ENCODE peak calls at places on chromosomes 12 and 14, in six cellular contexts. One of them, this sample, is unnamed.

GRCh38 chr14:37469650-37470049 is 125.4 kb downstream of the FOXA1 start:
- DNase-seq in mesenteric fat pad: no peak
- DNase-seq in A673: no peak
- DNase-seq in activated CD4-positive, alpha-beta T cell treated with anti-CD3 and anti-CD28 coated beads, Interleukin-2, amount 50 U/mL, for 4 hours: no peak
- DNase-seq in ACHN: no peak
- DNase-seq in non-pigmented ciliary epithelial cell: no peak
- DNase-seq in this sample: no peak

GRCh38 chr12:88245905-88246304 is 103.8 kb downstream of the TMTC3 start:
- DNase-seq in ACHN: no peak
- DNase-seq in non-pigmented ciliary epithelial cell: no peak
- DNase-seq in activated CD4-positive, alpha-beta T cell treated with anti-CD3 and anti-CD28 coated beads, Interleukin-2, amount 50 U/mL, for 4 hours: no peak
- DNase-seq in A673: no peak
- DNase-seq in mesenteric fat pad: no peak
- DNase-seq in this sample: no peak

GRCh38 chr14:100737526-100737925 is 10.8 kb downstream of the DLK1 start:
- DNase-seq in activated CD4-positive, alpha-beta T cell treated with anti-CD3 and anti-CD28 coated beads, Interleukin-2, amount 50 U/mL, for 4 hours: no peak
- DNase-seq in ACHN: no peak
- DNase-seq in non-pigmented ciliary epithelial cell: no peak
- DNase-seq in mesenteric fat pad: peak; percentile 88
- DNase-seq in A673: no peak
- DNase-seq in this sample: no peak

GRCh38 chr14:85254718-85255117 is 275.2 kb upstream of the FLRT2 start:
- DNase-seq in non-pigmented ciliary epithelial cell: no peak
- DNase-seq in ACHN: no peak
- DNase-seq in mesenteric fat pad: no peak
- DNase-seq in A673: peak; percentile 42
- DNase-seq in activated CD4-positive, alpha-beta T cell treated with anti-CD3 and anti-CD28 coated beads, Interleukin-2, amount 50 U/mL, for 4 hours: no peak
- DNase-seq in this sample: no peak

GRCh38 chr14:45015133-45015532 is 53.1 kb downstream of the TOGARAM1 start:
- DNase-seq in A673: no peak
- DNase-seq in non-pigmented ciliary epithelial cell: no peak
- DNase-seq in mesenteric fat pad: no peak
- DNase-seq in activated CD4-positive, alpha-beta T cell treated with anti-CD3 and anti-CD28 coated beads, Interleukin-2, amount 50 U/mL, for 4 hours: no peak
- DNase-seq in ACHN: no peak
- DNase-seq in this sample: no peak

GRCh38 chr12:8609061-8609570 is 3.5 kb downstream of the AICDA start:
- DNase-seq in A673: peak; percentile 58
- DNase-seq in non-pigmented ciliary epithelial cell: peak; percentile 23
- DNase-seq in activated CD4-positive, alpha-beta T cell treated with anti-CD3 and anti-CD28 coated beads, Interleukin-2, amount 50 U/mL, for 4 hours: no peak
- DNase-seq in ACHN: peak; percentile 70
- DNase-seq in mesenteric fat pad: no peak
- DNase-seq in this sample: peak; percentile 35

GRCh38 chr14:55122441-55122986 is 6.5 kb upstream of the LGALS3 start:
- DNase-seq in activated CD4-positive, alpha-beta T cell treated with anti-CD3 and anti-CD28 coated beads, Interleukin-2, amount 50 U/mL, for 4 hours: no peak
- DNase-seq in mesenteric fat pad: no peak
- DNase-seq in ACHN: no peak
- DNase-seq in A673: no peak
- DNase-seq in non-pigmented ciliary epithelial cell: no peak
- DNase-seq in this sample: no peak

GRCh38 chr12:21523148-21523547 is 2.9 kb upstream of the SPX start:
- DNase-seq in A673: no peak
- DNase-seq in non-pigmented ciliary epithelial cell: no peak
- DNase-seq in mesenteric fat pad: no peak
- DNase-seq in ACHN: no peak
- DNase-seq in activated CD4-positive, alpha-beta T cell treated with anti-CD3 and anti-CD28 coated beads, Interleukin-2, amount 50 U/mL, for 4 hours: no peak
- DNase-seq in this sample: no peak

GRCh38 chr12:53495903-53496751 is 3.1 kb downstream of the MAP3K12 start:
- DNase-seq in A673: no peak
- DNase-seq in mesenteric fat pad: peak; percentile 62
- DNase-seq in non-pigmented ciliary epithelial cell: no peak
- DNase-seq in activated CD4-positive, alpha-beta T cell treated with anti-CD3 and anti-CD28 coated beads, Interleukin-2, amount 50 U/mL, for 4 hours: no peak
- DNase-seq in ACHN: peak; percentile 95
- DNase-seq in this sample: no peak

GRCh38 chr14:34461334-34462131 is 507 bp downstream of the SPTSSA start:
- DNase-seq in non-pigmented ciliary epithelial cell: no peak
- DNase-seq in mesenteric fat pad: no peak
- DNase-seq in A673: peak; percentile 49
- DNase-seq in ACHN: peak; percentile 52
- DNase-seq in activated CD4-positive, alpha-beta T cell treated with anti-CD3 and anti-CD28 coated beads, Interleukin-2, amount 50 U/mL, for 4 hours: peak; percentile 3
- DNase-seq in this sample: peak; percentile 34

GRCh38 chr12:116474899-116475298 is 84.3 kb upstream of the MAP1LC3B2 start:
- DNase-seq in activated CD4-positive, alpha-beta T cell treated with anti-CD3 and anti-CD28 coated beads, Interleukin-2, amount 50 U/mL, for 4 hours: no peak
- DNase-seq in non-pigmented ciliary epithelial cell: no peak
- DNase-seq in A673: no peak
- DNase-seq in mesenteric fat pad: no peak
- DNase-seq in ACHN: no peak
- DNase-seq in this sample: no peak

GRCh38 chr14:75877292-75877691 is 104.5 kb downstream of the TGFB3 start:
- DNase-seq in non-pigmented ciliary epithelial cell: peak; percentile 82
- DNase-seq in mesenteric fat pad: no peak
- DNase-seq in activated CD4-positive, alpha-beta T cell treated with anti-CD3 and anti-CD28 coated beads, Interleukin-2, amount 50 U/mL, for 4 hours: no peak
- DNase-seq in A673: no peak
- DNase-seq in ACHN: no peak
- DNase-seq in this sample: no peak

GRCh38 chr12:12466157-12466556 is 96.5 kb downstream of the DUSP16 start:
- DNase-seq in A673: no peak
- DNase-seq in ACHN: no peak
- DNase-seq in non-pigmented ciliary epithelial cell: no peak
- DNase-seq in mesenteric fat pad: no peak
- DNase-seq in activated CD4-positive, alpha-beta T cell treated with anti-CD3 and anti-CD28 coated beads, Interleukin-2, amount 50 U/mL, for 4 hours: peak; percentile 56
- DNase-seq in this sample: no peak

GRCh38 chr12:88227871-88228270 is 85.8 kb downstream of the TMTC3 start:
- DNase-seq in A673: no peak
- DNase-seq in activated CD4-positive, alpha-beta T cell treated with anti-CD3 and anti-CD28 coated beads, Interleukin-2, amount 50 U/mL, for 4 hours: no peak
- DNase-seq in non-pigmented ciliary epithelial cell: no peak
- DNase-seq in ACHN: no peak
- DNase-seq in mesenteric fat pad: no peak
- DNase-seq in this sample: no peak

GRCh38 chr12:7460375-7461259 is 16.7 kb upstream of the CD163L1 start:
- DNase-seq in ACHN: peak; percentile 55
- DNase-seq in activated CD4-positive, alpha-beta T cell treated with anti-CD3 and anti-CD28 coated beads, Interleukin-2, amount 50 U/mL, for 4 hours: peak; percentile 24
- DNase-seq in A673: peak; percentile 68
- DNase-seq in non-pigmented ciliary epithelial cell: peak; percentile 5
- DNase-seq in mesenteric fat pad: no peak
- DNase-seq in this sample: peak; percentile 23

GRCh38 chr12:114681149-114681849 is 2.7 kb downstream of the TBX3 start:
- DNase-seq in activated CD4-positive, alpha-beta T cell treated with anti-CD3 and anti-CD28 coated beads, Interleukin-2, amount 50 U/mL, for 4 hours: no peak
- DNase-seq in A673: no peak
- DNase-seq in mesenteric fat pad: no peak
- DNase-seq in non-pigmented ciliary epithelial cell: no peak
- DNase-seq in ACHN: no peak
- DNase-seq in this sample: no peak

GRCh38 chr12:56678852-56679251 is 9.2 kb downstream of the PTGES3 start:
- DNase-seq in activated CD4-positive, alpha-beta T cell treated with anti-CD3 and anti-CD28 coated beads, Interleukin-2, amount 50 U/mL, for 4 hours: no peak
- DNase-seq in A673: no peak
- DNase-seq in mesenteric fat pad: peak; percentile 47
- DNase-seq in ACHN: no peak
- DNase-seq in non-pigmented ciliary epithelial cell: no peak
- DNase-seq in this sample: no peak

GRCh38 chr12:118537481-118537917 is 161.1 kb downstream of the SUDS3 start:
- DNase-seq in ACHN: no peak
- DNase-seq in A673: peak; percentile 48
- DNase-seq in mesenteric fat pad: no peak
- DNase-seq in non-pigmented ciliary epithelial cell: no peak
- DNase-seq in activated CD4-positive, alpha-beta T cell treated with anti-CD3 and anti-CD28 coated beads, Interleukin-2, amount 50 U/mL, for 4 hours: no peak
- DNase-seq in this sample: no peak

GRCh38 chr12:44507471-44507870 is 368.6 kb downstream of the NELL2 start:
- DNase-seq in ACHN: no peak
- DNase-seq in mesenteric fat pad: no peak
- DNase-seq in A673: peak; percentile 55
- DNase-seq in activated CD4-positive, alpha-beta T cell treated with anti-CD3 and anti-CD28 coated beads, Interleukin-2, amount 50 U/mL, for 4 hours: no peak
- DNase-seq in non-pigmented ciliary epithelial cell: no peak
- DNase-seq in this sample: no peak

GRCh38 chr12:76024942-76025600 is 6.5 kb downstream of the PHLDA1 start:
- DNase-seq in activated CD4-positive, alpha-beta T cell treated with anti-CD3 and anti-CD28 coated beads, Interleukin-2, amount 50 U/mL, for 4 hours: no peak
- DNase-seq in ACHN: peak; percentile 67
- DNase-seq in mesenteric fat pad: no peak
- DNase-seq in A673: peak; percentile 64
- DNase-seq in non-pigmented ciliary epithelial cell: no peak
- DNase-seq in this sample: no peak

GRCh38 chr12:75660107-75660530 is 148.7 kb upstream of the KRR1 start:
- DNase-seq in A673: no peak
- DNase-seq in mesenteric fat pad: no peak
- DNase-seq in non-pigmented ciliary epithelial cell: peak; percentile 56
- DNase-seq in activated CD4-positive, alpha-beta T cell treated with anti-CD3 and anti-CD28 coated beads, Interleukin-2, amount 50 U/mL, for 4 hours: no peak
- DNase-seq in ACHN: peak; percentile 96
- DNase-seq in this sample: no peak

GRCh38 chr12:94427520-94428381 is 31.9 kb downstream of the CEP83 start:
- DNase-seq in ACHN: no peak
- DNase-seq in activated CD4-positive, alpha-beta T cell treated with anti-CD3 and anti-CD28 coated beads, Interleukin-2, amount 50 U/mL, for 4 hours: no peak
- DNase-seq in A673: peak; percentile 83
- DNase-seq in non-pigmented ciliary epithelial cell: peak; percentile 20
- DNase-seq in mesenteric fat pad: no peak
- DNase-seq in this sample: peak; percentile 11

This sample was measured in NCI-H2081.